ENCODE peak calls at places on chromosomes 2 and 18, in eight cellular contexts. D, S, V, L, Z, R, E and W are unnamed samples.

GRCh38 chr2:2848621-2849443 is 517.8 kb upstream of the MYT1L start:
- DNase-seq in L (no peak), S (no peak), R (no peak), Z (no peak), V (no peak), E (peak), D (no peak), W (no peak)

GRCh38 chr18:5457467-5457957 is 86.3 kb downstream of the EPB41L3 start:
- DNase-seq in R (no peak), V (no peak), Z (no peak), E (no peak), D (no peak), L (no peak), S (no peak), W (no peak)

GRCh38 chr2:237227190-237227988 is 141.7 kb downstream of the COPS8 start:
- DNase-seq in L (no peak), E (no peak), Z (no peak), D (no peak), S (no peak), R (peak), V (no peak), W (no peak)

GRCh38 chr2:179218848-179219594 is 45.6 kb downstream of the SESTD1 start:
- DNase-seq in V (peak), D (peak), S (peak), Z (peak), E (peak), R (peak), L (no peak), W (no peak)

GRCh38 chr2:231664727-231665126 is 43.6 kb upstream of the PTMA start:
- DNase-seq in Z (no peak), E (no peak), D (no peak), S (no peak), L (no peak), V (no peak), R (no peak), W (no peak)

GRCh38 chr2:186113284-186113683 is 372.8 kb upstream of the ZC3H15 start:
- DNase-seq in S (no peak), R (no peak), E (no peak), D (no peak), L (no peak), V (no peak), Z (no peak), W (no peak)

GRCh38 chr2:231321021-231321420 is 74.5 kb upstream of the B3GNT7 start:
- DNase-seq in E (no peak), V (no peak), L (no peak), D (no peak), Z (no peak), S (no peak), R (no peak), W (no peak)

GRCh38 chr2:239307921-239308620 is 92.7 kb downstream of the HDAC4 start:
- DNase-seq in E (no peak), S (no peak), Z (no peak), L (no peak), V (no peak), R (no peak), D (no peak), W (no peak)

GRCh38 chr2:135773917-135774316 is 32.3 kb downstream of the UBXN4 start:
- DNase-seq in Z (no peak), L (no peak), E (no peak), S (no peak), V (no peak), R (no peak), D (no peak), W (no peak)

GRCh38 chr2:106039634-106040033 is 154.5 kb downstream of the UXS1 start:
- DNase-seq in V (no peak), S (no peak), E (no peak), R (no peak), Z (no peak), L (no peak), D (no peak), W (no peak)

GRCh38 chr2:68238955-68239822 is 13.1 kb downstream of the PPP3R1 start:
- DNase-seq in S (no peak), Z (no peak), E (no peak), L (no peak), V (no peak), D (no peak), R (no peak), W (no peak)

GRCh38 chr2:52918551-52918950 is 849.1 kb upstream of the CHAC2 start:
- DNase-seq in E (no peak), Z (no peak), L (no peak), S (no peak), V (no peak), D (no peak), R (no peak), W (no peak)

GRCh38 chr2:38740851-38741541 is 10.2 kb downstream of the SRSF7 start:
- DNase-seq in S (no peak), V (no peak), Z (peak), L (no peak), R (peak), E (peak), D (no peak), W (no peak)

GRCh38 chr18:48905541-48905940 is 45.2 kb downstream of the SMAD7 start:
- DNase-seq in L (no peak), Z (no peak), V (no peak), R (no peak), D (no peak), S (no peak), E (no peak), W (no peak)

GRCh38 chr2:158967731-158968395 is 577 bp upstream of the TANC1 start:
- DNase-seq in Z (no peak), L (no peak), E (peak), V (no peak), R (peak), D (no peak), S (no peak), W (no peak)

GRCh38 chr2:240162032-240162431 is 21.6 kb upstream of the OTOS start:
- DNase-seq in S (no peak), E (no peak), R (no peak), Z (no peak), L (no peak), D (no peak), V (no peak), W (no peak)

GRCh38 chr2:39429738-39430137 is 7.3 kb downstream of the MAP4K3 start:
- DNase-seq in L (no peak), R (no peak), D (no peak), V (no peak), Z (no peak), S (no peak), E (no peak), W (no peak)

GRCh38 chr2:11409184-11409959 is 56.6 kb downstream of the E2F6 start:
- DNase-seq in D (no peak), L (no peak), S (no peak), Z (no peak), E (no peak), R (no peak), V (no peak), W (no peak)

GRCh38 chr2:24513672-24514071 is 22.6 kb downstream of the NCOA1 start:
- DNase-seq in S (no peak), L (no peak), E (no peak), V (no peak), D (no peak), R (no peak), Z (no peak), W (no peak)

GRCh38 chr18:23069481-23069880 is 65.8 kb upstream of the CABLES1 start:
- DNase-seq in E (no peak), L (no peak), R (no peak), Z (peak), D (peak), S (no peak), V (no peak), W (no peak)

GRCh38 chr2:70214958-70215357 is 24.1 kb upstream of the C2orf42 start:
- DNase-seq in E (no peak), R (no peak), S (no peak), D (no peak), L (no peak), Z (no peak), V (no peak), W (no peak)

GRCh38 chr2:236073867-236074655 is 94.1 kb downstream of the GBX2 start:
- DNase-seq in R (no peak), S (no peak), E (no peak), V (no peak), Z (no peak), L (no peak), D (no peak), W (no peak)

GRCh38 chr2:185892484-185892883 is 153.9 kb downstream of the FSIP2 start:
- DNase-seq in S (no peak), V (no peak), D (no peak), R (no peak), Z (no peak), E (no peak), L (no peak), W (no peak)

GRCh38 chr2:70570041-70570661 is 16.5 kb upstream of the TGFA start:
- DNase-seq in D (no peak), Z (no peak), R (peak), S (no peak), V (no peak), L (no peak), E (no peak), W (no peak)

GRCh38 chr18:6058941-6059340 is 163.6 kb upstream of the TMEM200C start:
- DNase-seq in Z (no peak), E (peak), D (no peak), R (no peak), V (no peak), S (peak), L (no peak), W (no peak)

GRCh38 chr2:143581134-143581533 is 451.9 kb downstream of the ARHGAP15 start:
- DNase-seq in R (no peak), Z (no peak), E (no peak), D (no peak), L (no peak), S (no peak), V (no peak), W (no peak)